ENCODE peak calls at places on chromosomes 4 and X, in four cellular contexts. W, Q, X and N are unnamed samples.

GRCh38 chr4:102497986-102498385 is 3.2 kb upstream of the NFKB1 start:
- DNase-seq in W (no peak), Q (no peak), X (no peak), N (no peak)

GRCh38 chrX:107684956-107685385 is 56.7 kb downstream of the PRPS1 start:
- DNase-seq in W (peak; percentile 87), Q (peak; percentile 58), X (peak; percentile 93), N (peak; percentile 30)

GRCh38 chrX:47231167-47231566 is 1.6 kb upstream of the USP11 start:
- DNase-seq in W (no peak), Q (no peak), X (no peak), N (no peak)

GRCh38 chr4:40718571-40718970 is 31.2 kb upstream of the NSUN7 start:
- DNase-seq in W (no peak), Q (peak; percentile 16), X (peak; percentile 18), N (no peak)

GRCh38 chrX:37348237-37349130 is 680 bp upstream of the PRRG1 start:
- DNase-seq in W (no peak), Q (peak; percentile 18), X (no peak), N (no peak)

GRCh38 chr4:40719008-40719623 is 30.6 kb upstream of the NSUN7 start:
- DNase-seq in W (peak; percentile 69), Q (peak; percentile 79), X (peak; percentile 74), N (peak; percentile 34)

GRCh38 chr4:40164459-40164858 is 32.4 kb upstream of the RHOH start:
- DNase-seq in W (no peak), Q (no peak), X (no peak), N (peak; percentile 9)

GRCh38 chrX:155745792-155746191 is 133.0 kb upstream of the TMLHE start:
- DNase-seq in W (peak; percentile 30), Q (peak; percentile 46), X (peak; percentile 71), N (no peak)

GRCh38 chr4:140176735-140177134 is 22.8 kb upstream of the MAML3 start:
- DNase-seq in W (peak; percentile 69), Q (no peak), X (peak; percentile 25), N (peak; percentile 54)

DNA sequence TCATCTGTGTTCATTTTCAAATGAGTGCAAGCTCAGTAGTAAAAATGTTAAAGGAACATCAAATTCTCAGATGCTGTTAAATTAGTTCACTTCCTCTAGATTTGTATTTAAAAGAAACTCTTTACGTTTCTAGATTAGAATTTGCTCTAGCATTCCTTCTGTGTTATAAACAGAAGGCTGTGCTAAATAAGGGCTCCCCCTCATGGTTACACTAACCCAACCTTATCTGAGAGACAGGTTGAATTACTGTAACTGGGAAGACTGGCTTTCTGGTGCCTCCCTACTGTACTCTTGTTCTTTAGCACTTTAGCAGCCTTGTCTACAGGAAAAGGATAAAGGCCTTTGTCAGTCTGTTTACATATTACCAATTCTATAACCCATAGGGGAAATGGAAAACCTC is 56.8 kb downstream of the RXFP1 start:
- DNase-seq in W (peak; percentile 48), Q (peak; percentile 30), X (peak; percentile 55), N (peak; percentile 32)
- TF ChIP-seq CTCF in W (peak; percentile 53), Q (peak; percentile 28), X (peak; percentile 48), N (peak; percentile 52)

GRCh38 chr4:114384629-114385028 is 214.0 kb upstream of the UGT8 start:
- DNase-seq in W (peak; percentile 71), Q (peak; percentile 62), X (peak; percentile 59), N (peak; percentile 46)
- TF ChIP-seq CTCF in W (peak; percentile 64), Q (peak; percentile 77), X (peak; percentile 41), N (peak; percentile 45)

GRCh38 chr4:53614616-53615015 is 23.3 kb upstream of the LNX1 start:
- DNase-seq in W (no peak), Q (peak; percentile 48), X (no peak), N (no peak)
- TF ChIP-seq CTCF in W (peak; percentile 13), Q (peak; percentile 26), X (no peak), N (peak; percentile 49)

GRCh38 chr4:2280531-2281300 is 18.8 kb upstream of the MXD4 start:
- DNase-seq in W (no peak), Q (no peak), X (no peak), N (no peak)
- TF ChIP-seq CTCF in W (peak; percentile 5), Q (no peak), X (peak; percentile 10), N (peak; percentile 28)

DNA sequence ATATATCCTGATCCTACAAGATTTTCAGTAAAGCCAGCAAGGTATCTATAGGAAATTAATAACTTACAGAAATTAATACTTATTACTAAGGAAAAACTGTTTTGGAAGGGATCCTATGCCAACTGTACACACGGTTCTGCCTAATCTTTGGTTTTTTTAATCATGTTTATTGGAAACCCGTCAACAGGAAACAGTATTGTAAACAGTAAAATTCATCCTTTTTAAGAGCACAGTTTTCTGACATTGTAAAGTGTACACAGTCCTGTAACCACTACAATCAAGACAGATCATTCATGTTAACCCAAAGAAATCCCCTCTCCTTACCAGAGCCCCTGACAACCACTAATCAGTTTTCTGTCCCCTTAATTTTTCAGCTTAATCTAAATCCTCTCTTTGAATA is 9.9 kb downstream of the ABCG2 start:
- DNase-seq in W (no peak), Q (no peak), X (no peak), N (no peak)
- TF ChIP-seq CTCF in W (no peak), Q (no peak), X (no peak), N (no peak)

GRCh38 chr4:142353149-142353738 is 492.9 kb downstream of the INPP4B start:
- DNase-seq in W (peak; percentile 83), Q (peak; percentile 84), X (peak; percentile 68), N (peak; percentile 38)
- TF ChIP-seq CTCF in W (peak; percentile 85), Q (peak; percentile 79), X (peak; percentile 83), N (peak; percentile 73)

GRCh38 chr4:53376900-53377299 is 541 bp upstream of the FIP1L1 start:
- DNase-seq in W (peak; percentile 20), Q (no peak), X (no peak), N (no peak)

GRCh38 chr4:53380221-53380620 is 2.8 kb downstream of the FIP1L1 start:
- DNase-seq in W (peak; percentile 31), Q (no peak), X (no peak), N (no peak)

GRCh38 chr4:53378171-53378482 is 686 bp downstream of the FIP1L1 start:
- DNase-seq in W (no peak), Q (no peak), X (no peak), N (no peak)

GRCh38 chr4:53374777-53375258 is 2.6 kb upstream of the FIP1L1 start:
- DNase-seq in W (no peak), Q (no peak), X (no peak), N (no peak)

DNA sequence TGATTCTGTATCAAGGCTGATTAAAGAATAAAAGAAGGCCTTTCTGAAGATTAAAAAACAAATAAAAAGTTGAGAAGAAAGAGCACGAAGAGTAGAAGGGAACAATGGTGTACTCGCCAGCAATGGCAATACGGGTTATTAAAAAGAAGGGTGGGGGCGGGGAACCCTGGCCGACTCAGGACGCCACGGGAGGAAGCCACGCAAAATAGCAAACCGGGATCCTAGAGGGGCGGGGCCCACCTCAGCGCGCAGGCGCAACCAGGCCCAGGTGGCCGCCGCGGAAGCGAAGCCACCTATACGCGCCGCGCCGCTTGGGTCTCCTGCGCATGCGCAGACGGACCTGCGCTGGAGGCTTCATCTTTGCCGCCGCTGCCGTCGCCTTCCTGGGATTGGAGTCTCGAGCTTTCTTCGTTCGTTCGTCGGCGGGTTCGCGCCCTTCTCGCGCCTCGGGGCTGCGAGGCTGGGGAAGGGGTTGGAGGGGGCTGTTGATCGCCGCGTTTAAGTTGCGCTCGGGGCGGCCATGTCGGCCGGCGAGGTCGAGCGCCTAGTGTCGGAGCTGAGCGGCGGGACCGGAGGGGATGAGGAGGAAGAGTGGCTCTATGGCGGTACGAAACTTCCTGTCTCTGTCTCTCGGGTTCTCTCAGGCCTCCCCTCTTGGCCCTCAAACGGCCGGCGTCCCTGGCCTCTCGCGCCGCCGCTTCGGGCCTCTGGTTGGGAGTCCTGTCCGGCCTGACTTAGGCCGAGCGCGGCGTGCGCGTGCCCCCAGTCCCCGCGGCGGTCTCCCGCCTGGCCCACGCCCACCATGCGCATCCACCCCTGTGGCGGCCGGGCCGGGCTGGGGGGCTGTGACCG is at the start of gene FIP1L1:
- DNase-seq in W (peak; percentile 87), Q (peak; percentile 98), X (peak; percentile 94), N (peak; percentile 89)
- TF ChIP-seq CTCF in W (no peak), Q (no peak), X (no peak), N (no peak)

DNA sequence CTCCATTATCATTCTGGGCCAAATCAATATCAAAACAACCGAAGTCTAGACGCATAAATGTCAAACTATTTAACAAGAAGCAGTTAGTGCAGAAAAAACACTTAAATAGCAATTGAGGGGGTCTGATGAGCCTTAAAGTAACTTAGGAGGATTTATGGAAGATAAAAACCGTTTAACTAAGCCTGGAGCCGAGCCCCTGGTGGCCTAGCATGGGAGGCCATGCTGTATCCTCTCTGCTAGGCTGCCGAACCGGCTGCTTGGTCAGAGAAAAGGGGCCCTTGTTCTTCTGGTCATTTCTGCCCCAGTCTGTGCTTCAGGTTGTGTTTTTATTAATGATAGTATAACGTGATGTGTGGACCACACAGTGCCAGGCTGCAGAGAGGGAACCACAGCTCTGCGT is 72.4 kb downstream of the CPZ start:
- DNase-seq in W (no peak), Q (no peak), X (no peak), N (no peak)
- TF ChIP-seq CTCF in W (no peak), Q (no peak), X (no peak), N (no peak)